ENCODE peak calls at places on chromosomes 5 and 9, in four cellular contexts. P is AG09319, Y is hippocampal formation, T is iPS-NIHi11. W is an unnamed sample.

GRCh38 chr5:55062039-55062779 is 38.2 kb downstream of the GZMK start:
- DNase-seq in P (no peak), Y (no peak), T (no peak), W (no peak)

GRCh38 chr9:95852059-95853032 is 23.1 kb upstream of the ERCC6L2 start:
- DNase-seq in P (no peak), Y (peak; percentile 39), T (no peak), W (no peak)

GRCh38 chr5:54094706-54095105 is 215.7 kb downstream of the ARL15 start:
- DNase-seq in P (no peak), Y (no peak), T (no peak), W (no peak)

GRCh38 chr9:24296124-24296523 is 249.6 kb downstream of the IZUMO3 start:
- DNase-seq in P (no peak), Y (no peak), T (no peak), W (no peak)

GRCh38 chr5:138148811-138149210 is 9.6 kb upstream of the NME5 start:
- DNase-seq in P (peak; percentile 52), Y (no peak), T (no peak), W (peak; percentile 61)

GRCh38 chr5:33834334-33834733 is 57.5 kb downstream of the ADAMTS12 start:
- DNase-seq in P (no peak), Y (no peak), T (no peak), W (no peak)

GRCh38 chr5:114362977-114363721 is 1.3 kb downstream of the KCNN2 start:
- DNase-seq in P (no peak), Y (no peak), T (no peak), W (no peak)

GRCh38 chr5:135602882-135603721 is 24.3 kb upstream of the CXCL14 start:
- DNase-seq in P (no peak), Y (no peak), T (no peak), W (no peak)

GRCh38 chr9:133671371-133671770 is 35.2 kb downstream of the DBH start:
- DNase-seq in P (no peak), Y (no peak), T (no peak), W (no peak)

GRCh38 chr5:107870984-107871383 is 200.2 kb upstream of the EFNA5 start:
- DNase-seq in P (no peak), Y (no peak), T (no peak), W (no peak)

GRCh38 chr5:16457853-16458252 is 7.7 kb downstream of the ZNF622 start:
- DNase-seq in P (no peak), Y (no peak), T (no peak), W (no peak)

GRCh38 chr9:97548379-97548778 is 46.9 kb downstream of the TMOD1 start:
- DNase-seq in P (no peak), Y (no peak), T (no peak), W (no peak)

GRCh38 chr5:1330146-1330846 is 14.6 kb downstream of the CLPTM1L start:
- DNase-seq in P (no peak), Y (no peak), T (no peak), W (no peak)

GRCh38 chr9:126507318-126508109 is 106.2 kb upstream of the LMX1B start:
- DNase-seq in P (no peak), Y (no peak), T (no peak), W (no peak)

GRCh38 chr5:156918311-156918845 is 44.6 kb downstream of the TIMD4 start:
- DNase-seq in P (no peak), Y (no peak), T (no peak), W (no peak)

GRCh38 chr9:137048655-137049543 is 2.9 kb upstream of the NPDC1 start:
- DNase-seq in P (no peak), Y (no peak), T (peak; percentile 74), W (no peak)

W was measured in GM04503.